ENCODE peak calls at places on chromosomes 11 and 22, in four cellular contexts. F is iPS-NIHi11; M is stimulated activated CD4-positive, alpha-beta T cell treated with anti-CD3 and anti-CD28 coated beads, TNF-alpha, amount 100 ng/mL, for 24 hours; I is DMS153. Z is an unnamed sample.

GRCh38 chr11:75264356-75264755 is 23.8 kb downstream of the TPBGL start:
- DNase-seq in F (no peak), M (no peak), I (no peak), Z (no peak)

GRCh38 chr11:96112192-96113099 is 188.5 kb upstream of the MTMR2 start:
- DNase-seq in F (no peak), M (no peak), I (no peak), Z (no peak)

GRCh38 chr11:118436639-118437045 is 350 bp downstream of the KMT2A start:
- DNase-seq in F (no peak), M (no peak), I (no peak), Z (no peak)

GRCh38 chr11:59025097-59025496 is 61.0 kb upstream of the GLYATL1B start:
- DNase-seq in F (no peak), M (no peak), I (peak; percentile 89), Z (peak; percentile 48)

GRCh38 chr22:30968015-30968923 is at the start of gene MORC2:
- DNase-seq in F (peak; percentile 67), M (no peak), I (peak; percentile 48), Z (peak; percentile 8)

GRCh38 chr22:17117890-17118289 is 3.3 kb downstream of the TMEM121B start:
- DNase-seq in F (no peak), M (no peak), I (no peak), Z (no peak)

GRCh38 chr22:38204784-38205183 is 3.0 kb downstream of the MAFF start:
- DNase-seq in F (no peak), M (no peak), I (no peak), Z (no peak)

GRCh38 chr22:42649261-42650056 is at the start of gene CYB5R3:
- DNase-seq in F (peak; percentile 98), M (peak; percentile 83), I (peak; percentile 37), Z (peak; percentile 66)

GRCh38 chr11:20125927-20126326 is 34.3 kb downstream of the DBX1 start:
- DNase-seq in F (peak; percentile 28), M (no peak), I (no peak), Z (no peak)

GRCh38 chr11:124761301-124762021 is 629 bp downstream of the ESAM start:
- DNase-seq in F (no peak), M (no peak), I (no peak), Z (no peak)

GRCh38 chr11:35272391-35272821 is 133.4 kb downstream of the CD44 start:
- DNase-seq in F (no peak), M (peak; percentile 59), I (no peak), Z (no peak)

GRCh38 chr11:72189448-72190250 is 2.3 kb upstream of the FOLR1 start:
- DNase-seq in F (peak; percentile 66), M (no peak), I (no peak), Z (no peak)

GRCh38 chr11:113991718-113992458 is 17.0 kb downstream of the HTR3A start:
- DNase-seq in F (no peak), M (no peak), I (peak; percentile 81), Z (peak; percentile 71)

GRCh38 chr11:69000831-69001245 is 12.2 kb downstream of the MRGPRF start:
- DNase-seq in F (no peak), M (no peak), I (no peak), Z (no peak)

GRCh38 chr22:20885557-20886323 is 26.9 kb downstream of the SNAP29 start:
- DNase-seq in F (peak; percentile 90), M (peak; percentile 32), I (peak; percentile 68), Z (peak; percentile 19)

GRCh38 chr22:50419116-50419515 is 55.7 kb downstream of the SBF1 start:
- DNase-seq in F (no peak), M (no peak), I (no peak), Z (no peak)

Z was measured in NCI-H748 treated with DMSO at 0.1 percent for 48 hours.